ENCODE peak calls at places on chromosomes 7 and 10, in eight cellular contexts. One of them, this sample, is unnamed.

GRCh38 chr7:132709971-132710567 is 133.8 kb upstream of the PLXNA4 start:
- DNase-seq in WERI-Rb-1: peak; percentile 43
- DNase-seq in body of pancreas: peak; percentile 43
- DNase-seq in AG09309: no peak
- DNase-seq in IMR-90: peak; percentile 41
- DNase-seq in fibroblast of the aortic adventitia: peak; percentile 60
- DNase-seq in GM12865: peak; percentile 31
- DNase-seq in esophagus squamous epithelium: no peak
- DNase-seq in this sample: no peak

GRCh38 chr10:34723746-34724145 is 91.3 kb downstream of the PARD3 start:
- DNase-seq in esophagus squamous epithelium: no peak
- DNase-seq in GM12865: peak; percentile 30
- DNase-seq in WERI-Rb-1: peak; percentile 19
- DNase-seq in AG09309: peak; percentile 48
- DNase-seq in fibroblast of the aortic adventitia: peak; percentile 88
- DNase-seq in body of pancreas: peak; percentile 74
- DNase-seq in IMR-90: peak; percentile 78
- DNase-seq in this sample: no peak

GRCh38 chr7:43502941-43503340 is 80.0 kb upstream of the STK17A start:
- DNase-seq in esophagus squamous epithelium: no peak
- DNase-seq in AG09309: no peak
- DNase-seq in GM12865: no peak
- DNase-seq in IMR-90: no peak
- DNase-seq in WERI-Rb-1: no peak
- DNase-seq in body of pancreas: no peak
- DNase-seq in fibroblast of the aortic adventitia: no peak
- DNase-seq in this sample: no peak

GRCh38 chr7:116683786-116684185 is 11.8 kb downstream of the MET start:
- DNase-seq in WERI-Rb-1: no peak
- DNase-seq in esophagus squamous epithelium: no peak
- DNase-seq in GM12865: peak; percentile 84
- DNase-seq in body of pancreas: no peak
- DNase-seq in IMR-90: no peak
- DNase-seq in AG09309: no peak
- DNase-seq in fibroblast of the aortic adventitia: no peak
- DNase-seq in this sample: no peak

GRCh38 chr10:7243873-7244272 is 167.0 kb downstream of the SFMBT2 start:
- DNase-seq in WERI-Rb-1: no peak
- DNase-seq in IMR-90: no peak
- DNase-seq in body of pancreas: no peak
- DNase-seq in esophagus squamous epithelium: no peak
- DNase-seq in GM12865: peak; percentile 64
- DNase-seq in fibroblast of the aortic adventitia: no peak
- DNase-seq in AG09309: no peak
- DNase-seq in this sample: no peak

GRCh38 chr7:125651823-125652528 is 722.4 kb upstream of the POT1 start:
- DNase-seq in body of pancreas: no peak
- DNase-seq in GM12865: peak; percentile 51
- DNase-seq in IMR-90: no peak
- DNase-seq in WERI-Rb-1: no peak
- DNase-seq in esophagus squamous epithelium: no peak
- DNase-seq in AG09309: no peak
- DNase-seq in fibroblast of the aortic adventitia: no peak
- DNase-seq in this sample: no peak

GRCh38 chr10:16470747-16471146 is 33.9 kb downstream of the PTER start:
- DNase-seq in fibroblast of the aortic adventitia: no peak
- DNase-seq in esophagus squamous epithelium: no peak
- DNase-seq in IMR-90: no peak
- DNase-seq in AG09309: no peak
- DNase-seq in GM12865: no peak
- DNase-seq in body of pancreas: peak; percentile 7
- DNase-seq in WERI-Rb-1: no peak
- DNase-seq in this sample: no peak

GRCh38 chr10:121436630-121437311 is 161.5 kb downstream of the FGFR2 start:
- DNase-seq in body of pancreas: peak; percentile 10
- DNase-seq in AG09309: no peak
- DNase-seq in GM12865: no peak
- DNase-seq in fibroblast of the aortic adventitia: no peak
- DNase-seq in WERI-Rb-1: no peak
- DNase-seq in IMR-90: no peak
- DNase-seq in esophagus squamous epithelium: no peak
- DNase-seq in this sample: no peak

GRCh38 chr7:44222776-44223261 is 22.0 kb downstream of the YKT6 start:
- DNase-seq in WERI-Rb-1: no peak
- DNase-seq in GM12865: no peak
- DNase-seq in AG09309: no peak
- DNase-seq in esophagus squamous epithelium: no peak
- DNase-seq in IMR-90: no peak
- DNase-seq in body of pancreas: no peak
- DNase-seq in fibroblast of the aortic adventitia: no peak
- DNase-seq in this sample: no peak

GRCh38 chr7:132430863-132431822 is 145.1 kb downstream of the PLXNA4 start:
- DNase-seq in body of pancreas: peak; percentile 43
- DNase-seq in fibroblast of the aortic adventitia: peak; percentile 96
- DNase-seq in WERI-Rb-1: no peak
- DNase-seq in GM12865: no peak
- DNase-seq in esophagus squamous epithelium: no peak
- DNase-seq in IMR-90: peak; percentile 72
- DNase-seq in AG09309: peak; percentile 83
- DNase-seq in this sample: peak; percentile 61

GRCh38 chr10:63058236-63058635 is 74.9 kb upstream of the NRBF2 start:
- DNase-seq in WERI-Rb-1: no peak
- DNase-seq in AG09309: no peak
- DNase-seq in GM12865: no peak
- DNase-seq in fibroblast of the aortic adventitia: no peak
- DNase-seq in esophagus squamous epithelium: no peak
- DNase-seq in IMR-90: no peak
- DNase-seq in body of pancreas: no peak
- DNase-seq in this sample: no peak

GRCh38 chr7:45089314-45089891 is 634 bp upstream of the NACAD start:
- DNase-seq in fibroblast of the aortic adventitia: peak; percentile 47
- DNase-seq in WERI-Rb-1: peak; percentile 85
- DNase-seq in body of pancreas: peak; percentile 63
- DNase-seq in IMR-90: peak; percentile 48
- DNase-seq in GM12865: peak; percentile 64
- DNase-seq in AG09309: no peak
- DNase-seq in esophagus squamous epithelium: no peak
- DNase-seq in this sample: no peak

GRCh38 chr10:10886861-10887539 is 130.7 kb upstream of the CELF2 start:
- DNase-seq in body of pancreas: peak; percentile 7
- DNase-seq in WERI-Rb-1: no peak
- DNase-seq in AG09309: no peak
- DNase-seq in IMR-90: no peak
- DNase-seq in fibroblast of the aortic adventitia: peak; percentile 76
- DNase-seq in GM12865: no peak
- DNase-seq in esophagus squamous epithelium: no peak
- DNase-seq in this sample: no peak

GRCh38 chr7:2530076-2530967 is 10.7 kb downstream of the LFNG start:
- DNase-seq in WERI-Rb-1: no peak
- DNase-seq in GM12865: peak; percentile 64
- DNase-seq in esophagus squamous epithelium: no peak
- DNase-seq in fibroblast of the aortic adventitia: no peak
- DNase-seq in body of pancreas: peak; percentile 67
- DNase-seq in AG09309: no peak
- DNase-seq in IMR-90: no peak
- DNase-seq in this sample: no peak

GRCh38 chr10:6461961-6462360 is 118.1 kb downstream of the PRKCQ start:
- DNase-seq in esophagus squamous epithelium: no peak
- DNase-seq in fibroblast of the aortic adventitia: no peak
- DNase-seq in IMR-90: no peak
- DNase-seq in GM12865: no peak
- DNase-seq in AG09309: no peak
- DNase-seq in WERI-Rb-1: no peak
- DNase-seq in body of pancreas: no peak
- DNase-seq in this sample: no peak

GRCh38 chr7:100588438-100588837 is 2.3 kb downstream of the FBXO24 start:
- DNase-seq in IMR-90: peak; percentile 20
- DNase-seq in GM12865: peak; percentile 46
- DNase-seq in esophagus squamous epithelium: no peak
- DNase-seq in fibroblast of the aortic adventitia: no peak
- DNase-seq in WERI-Rb-1: no peak
- DNase-seq in body of pancreas: no peak
- DNase-seq in AG09309: no peak
- DNase-seq in this sample: no peak

GRCh38 chr10:132460071-132460470 is 63.1 kb downstream of the PWWP2B start:
- DNase-seq in GM12865: no peak
- DNase-seq in AG09309: no peak
- DNase-seq in WERI-Rb-1: no peak
- DNase-seq in fibroblast of the aortic adventitia: no peak
- DNase-seq in body of pancreas: no peak
- DNase-seq in esophagus squamous epithelium: no peak
- DNase-seq in IMR-90: no peak
- DNase-seq in this sample: no peak

GRCh38 chr7:108484137-108484536 is 27.9 kb upstream of the NRCAM start:
- DNase-seq in esophagus squamous epithelium: no peak
- DNase-seq in IMR-90: no peak
- DNase-seq in body of pancreas: no peak
- DNase-seq in fibroblast of the aortic adventitia: no peak
- DNase-seq in AG09309: no peak
- DNase-seq in WERI-Rb-1: no peak
- DNase-seq in GM12865: no peak
- DNase-seq in this sample: no peak

GRCh38 chr7:21548491-21548890 is 5.7 kb downstream of the DNAH11 start:
- DNase-seq in GM12865: no peak
- DNase-seq in fibroblast of the aortic adventitia: no peak
- DNase-seq in body of pancreas: no peak
- DNase-seq in AG09309: no peak
- DNase-seq in WERI-Rb-1: no peak
- DNase-seq in esophagus squamous epithelium: no peak
- DNase-seq in IMR-90: no peak
- DNase-seq in this sample: no peak

GRCh38 chr7:16926283-16926682 is 44.5 kb upstream of the AGR3 start:
- DNase-seq in WERI-Rb-1: peak; percentile 22
- DNase-seq in esophagus squamous epithelium: no peak
- DNase-seq in fibroblast of the aortic adventitia: peak; percentile 72
- DNase-seq in IMR-90: peak; percentile 54
- DNase-seq in AG09309: peak; percentile 47
- DNase-seq in body of pancreas: peak; percentile 32
- DNase-seq in GM12865: peak; percentile 28
- DNase-seq in this sample: no peak

GRCh38 chr7:66301249-66301648 is 96.1 kb downstream of the TPST1 start:
- DNase-seq in GM12865: no peak
- DNase-seq in AG09309: no peak
- DNase-seq in esophagus squamous epithelium: no peak
- DNase-seq in body of pancreas: no peak
- DNase-seq in WERI-Rb-1: no peak
- DNase-seq in fibroblast of the aortic adventitia: peak; percentile 28
- DNase-seq in IMR-90: no peak
- DNase-seq in this sample: no peak

GRCh38 chr7:81607987-81608386 is 161.9 kb downstream of the HGF start:
- DNase-seq in AG09309: no peak
- DNase-seq in WERI-Rb-1: no peak
- DNase-seq in IMR-90: no peak
- DNase-seq in body of pancreas: no peak
- DNase-seq in fibroblast of the aortic adventitia: no peak
- DNase-seq in esophagus squamous epithelium: no peak
- DNase-seq in GM12865: no peak
- DNase-seq in this sample: no peak

GRCh38 chr10:123754105-123754504 is 88.0 kb downstream of the GPR26 start:
- DNase-seq in esophagus squamous epithelium: no peak
- DNase-seq in GM12865: no peak
- DNase-seq in body of pancreas: no peak
- DNase-seq in WERI-Rb-1: no peak
- DNase-seq in AG09309: no peak
- DNase-seq in fibroblast of the aortic adventitia: no peak
- DNase-seq in IMR-90: no peak
- DNase-seq in this sample: no peak

GRCh38 chr7:97685952-97686351 is 45.9 kb upstream of the TAC1 start:
- DNase-seq in fibroblast of the aortic adventitia: no peak
- DNase-seq in AG09309: no peak
- DNase-seq in WERI-Rb-1: no peak
- DNase-seq in body of pancreas: no peak
- DNase-seq in IMR-90: no peak
- DNase-seq in esophagus squamous epithelium: no peak
- DNase-seq in GM12865: no peak
- DNase-seq in this sample: no peak

GRCh38 chr7:65251851-65252620 is 121.6 kb upstream of the ZNF92 start:
- DNase-seq in GM12865: peak; percentile 64
- DNase-seq in WERI-Rb-1: peak; percentile 86
- DNase-seq in body of pancreas: peak; percentile 64
- DNase-seq in fibroblast of the aortic adventitia: peak; percentile 22
- DNase-seq in IMR-90: peak; percentile 19
- DNase-seq in AG09309: no peak
- DNase-seq in esophagus squamous epithelium: no peak
- DNase-seq in this sample: no peak

GRCh38 chr10:113266152-113266551 is 286.7 kb upstream of the HABP2 start:
- DNase-seq in fibroblast of the aortic adventitia: no peak
- DNase-seq in GM12865: no peak
- DNase-seq in AG09309: no peak
- DNase-seq in IMR-90: no peak
- DNase-seq in esophagus squamous epithelium: no peak
- DNase-seq in body of pancreas: no peak
- DNase-seq in WERI-Rb-1: no peak
- DNase-seq in this sample: no peak
- H3K4me3 ChIP-seq in fibroblast of the aortic adventitia: no peak overlapping the region
- H3K4me3 ChIP-seq in GM12865: no peak overlapping the region
- H3K4me3 ChIP-seq in AG09309: no peak overlapping the region
- H3K4me3 ChIP-seq in IMR-90: no peak overlapping the region
- H3K4me3 ChIP-seq in esophagus squamous epithelium: no peak overlapping the region
- H3K4me3 ChIP-seq in body of pancreas: no peak overlapping the region
- H3K4me3 ChIP-seq in WERI-Rb-1: no peak overlapping the region
- H3K4me3 ChIP-seq in this sample: no peak overlapping the region

DNA sequence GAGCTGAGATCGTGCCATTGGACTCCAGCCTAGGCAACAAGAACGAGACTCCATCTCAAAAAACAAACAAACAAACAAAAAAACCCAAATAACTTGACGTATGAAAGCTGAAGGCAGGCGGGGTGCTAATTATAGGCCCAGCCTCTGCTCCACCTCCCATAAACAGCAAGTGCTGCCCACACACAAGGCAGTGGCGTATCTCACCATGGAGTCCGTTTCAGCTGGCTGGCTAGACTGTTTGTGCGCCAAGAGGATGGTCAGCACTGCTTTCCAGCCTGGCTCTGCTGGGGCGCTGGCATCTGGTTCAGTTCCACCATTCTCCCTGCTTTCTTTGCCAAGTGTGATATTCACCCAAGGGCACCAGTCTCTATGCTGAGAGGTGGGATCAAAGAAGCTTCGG is 29.1 kb downstream of the ZC3HC1 start:
- DNase-seq in AG09309: no peak
- DNase-seq in IMR-90: no peak
- DNase-seq in WERI-Rb-1: no peak
- DNase-seq in body of pancreas: no peak
- DNase-seq in fibroblast of the aortic adventitia: no peak
- DNase-seq in GM12865: no peak
- DNase-seq in esophagus squamous epithelium: no peak
- DNase-seq in this sample: no peak
- TF ChIP-seq CTCF in AG09309: no peak
- TF ChIP-seq CTCF in IMR-90: no peak
- TF ChIP-seq CTCF in WERI-Rb-1: no peak
- TF ChIP-seq CTCF in body of pancreas: no peak
- TF ChIP-seq CTCF in fibroblast of the aortic adventitia: no peak
- TF ChIP-seq CTCF in GM12865: no peak
- TF ChIP-seq CTCF in esophagus squamous epithelium: no peak
- TF ChIP-seq CTCF in this sample: no peak

GRCh38 chr10:31136951-31137885 is 105.6 kb upstream of the ZNF438 start:
- DNase-seq in esophagus squamous epithelium: no peak
- DNase-seq in IMR-90: peak; percentile 69
- DNase-seq in fibroblast of the aortic adventitia: peak; percentile 65
- DNase-seq in AG09309: no peak
- DNase-seq in WERI-Rb-1: no peak
- DNase-seq in GM12865: no peak
- DNase-seq in body of pancreas: no peak
- DNase-seq in this sample: no peak
- H3K4me3 ChIP-seq in esophagus squamous epithelium: no peak overlapping the region
- H3K4me3 ChIP-seq in IMR-90: no peak overlapping the region
- H3K4me3 ChIP-seq in fibroblast of the aortic adventitia: no peak overlapping the region
- H3K4me3 ChIP-seq in AG09309: no peak overlapping the region
- H3K4me3 ChIP-seq in WERI-Rb-1: no peak overlapping the region
- H3K4me3 ChIP-seq in GM12865: no peak overlapping the region
- H3K4me3 ChIP-seq in body of pancreas: no peak overlapping the region
- H3K4me3 ChIP-seq in this sample: no peak overlapping the region

GRCh38 chr10:22931948-22932347 is 4.1 kb downstream of the ARMC3 start:
- DNase-seq in esophagus squamous epithelium: no peak
- DNase-seq in IMR-90: peak; percentile 32
- DNase-seq in AG09309: no peak
- DNase-seq in GM12865: peak; percentile 6
- DNase-seq in fibroblast of the aortic adventitia: peak; percentile 66
- DNase-seq in body of pancreas: peak; percentile 10
- DNase-seq in WERI-Rb-1: no peak
- DNase-seq in this sample: no peak
- TF ChIP-seq CTCF in esophagus squamous epithelium: no peak
- TF ChIP-seq CTCF in IMR-90: no peak
- TF ChIP-seq CTCF in AG09309: no peak
- TF ChIP-seq CTCF in GM12865: no peak
- TF ChIP-seq CTCF in fibroblast of the aortic adventitia: no peak
- TF ChIP-seq CTCF in body of pancreas: no peak
- TF ChIP-seq CTCF in WERI-Rb-1: no peak
- TF ChIP-seq CTCF in this sample: no peak